ENCODE peak calls at places on chromosomes 13 and 19, in five cellular contexts. O, I, H, K and R are unnamed samples.

GRCh38 chr19:2270572-2271515 is 11.1 kb downstream of the PEAK3 start:
- DNase-seq in O (peak), I (peak), H (peak), K (peak), R (peak)

GRCh38 chr19:2517881-2518601 is 42.1 kb downstream of the GADD45B start:
- DNase-seq in O (peak), I (no peak), H (no peak), K (no peak), R (peak)

GRCh38 chr13:59345316-59345715 is 818.4 kb downstream of the DIAPH3 start:
- DNase-seq in O (no peak), I (no peak), H (no peak), K (no peak), R (no peak)

GRCh38 chr19:9139609-9140158 is 513 bp upstream of the ZNF317 start:
- DNase-seq in O (no peak), I (no peak), H (no peak), K (no peak), R (no peak)

GRCh38 chr19:3765121-3765520 is 2.6 kb downstream of the MRPL54 start:
- DNase-seq in O (no peak), I (no peak), H (no peak), K (no peak), R (no peak)

GRCh38 chr13:88329066-88329465 is 657.9 kb downstream of the SLITRK5 start:
- DNase-seq in O (no peak), I (no peak), H (no peak), K (no peak), R (no peak)

GRCh38 chr13:40164137-40164536 is 502.3 kb downstream of the FOXO1 start:
- DNase-seq in O (no peak), I (no peak), H (no peak), K (no peak), R (no peak)

GRCh38 chr13:32267836-32268439 is 47.2 kb downstream of the ZAR1L start:
- DNase-seq in O (no peak), I (peak), H (no peak), K (no peak), R (no peak)

GRCh38 chr13:95676100-95676774 is 702 bp upstream of the DNAJC3 start:
- DNase-seq in O (peak), I (no peak), H (no peak), K (no peak), R (no peak)

GRCh38 chr19:37914908-37915307 is 7.9 kb downstream of the SIPA1L3 start:
- DNase-seq in O (no peak), I (no peak), H (no peak), K (no peak), R (no peak)

GRCh38 chr19:23273594-23274412 is 23.6 kb upstream of the ZNF724 start:
- DNase-seq in O (peak), I (peak), H (peak), K (peak), R (peak)
- TF ChIP-seq CTCF in O (no peak), I (no peak), H (no peak), K (no peak), R (no peak)

GRCh38 chr13:99577934-99578917 is 77.0 kb downstream of the TM9SF2 start:
- DNase-seq in O (peak), I (no peak), H (no peak), K (no peak), R (no peak)
- TF ChIP-seq CTCF in O (peak), I (no peak), H (peak), K (no peak), R (no peak)

GRCh38 chr13:69566104-69566716 is 541.4 kb upstream of the ATXN8OS start:
- DNase-seq in O (no peak), I (no peak), H (no peak), K (no peak), R (no peak)

GRCh38 chr13:69567514-69567913 is 540.1 kb upstream of the ATXN8OS start:
- DNase-seq in O (no peak), I (no peak), H (no peak), K (no peak), R (no peak)

DNA sequence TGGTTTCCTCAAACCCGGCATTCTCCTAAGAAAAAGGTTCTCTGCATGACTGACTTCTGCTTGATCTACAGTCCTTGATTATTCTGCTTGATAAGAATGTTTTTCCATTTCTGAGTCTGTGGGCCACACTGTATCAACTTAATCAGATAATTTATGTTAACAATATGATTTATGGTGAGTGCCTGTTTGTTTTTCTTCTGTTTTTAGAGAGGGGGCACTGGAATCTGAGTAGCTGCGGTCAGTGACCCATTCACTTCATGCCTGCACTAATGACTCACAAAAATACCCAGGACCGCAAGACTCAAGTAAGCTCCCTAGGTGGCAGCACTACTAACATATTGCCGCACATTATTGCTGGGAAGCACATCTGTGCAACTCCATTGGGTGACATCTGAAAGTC is 542.3 kb upstream of the ATXN8OS start:
- DNase-seq in O (no peak), I (no peak), H (no peak), K (no peak), R (no peak)
- TF ChIP-seq CTCF in O (no peak), I (no peak), H (peak), K (no peak), R (no peak)

DNA sequence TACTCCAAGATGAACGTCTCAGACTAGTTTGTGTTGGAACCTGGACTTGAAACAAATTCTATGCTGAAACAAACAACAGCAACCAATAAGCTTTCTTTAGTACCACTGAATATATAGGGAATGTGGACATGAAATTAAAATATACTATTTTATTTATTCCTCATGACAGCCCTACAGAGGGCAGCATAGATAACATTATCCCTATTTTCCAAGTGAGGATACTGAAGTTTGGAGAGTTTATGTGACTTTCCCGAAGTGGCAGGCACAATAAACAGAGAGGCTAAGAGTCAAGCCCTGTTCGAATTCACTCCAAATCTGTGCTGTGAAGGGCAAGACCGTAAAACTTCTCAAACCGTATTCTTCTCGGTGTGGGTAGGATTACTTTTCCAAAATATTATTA is 509.9 kb upstream of the GPC6 start:
- DNase-seq in O (peak), I (no peak), H (no peak), K (no peak), R (no peak)
- TF ChIP-seq CTCF in O (peak), I (no peak), H (peak), K (no peak), R (no peak)